ENCODE peak calls at places on chromosomes 13 and 19, in six cellular contexts. Z is H9, I is trophoblast cell, S is neuronal stem cell, L is mesenchymal stem cell, D is H1. W is an unnamed sample.
A peak's percentile ranks its signal among the peaks of the same experiment; 100 is the strongest.

GRCh38 chr13:101623469-101624209 is 171.2 kb downstream of the ITGBL1 start:
- DNase-seq in L (peak; percentile 40), S (no peak), D (no peak), Z (no peak), I (no peak), W (peak; percentile 24)

GRCh38 chr13:40974460-40975407 is 44.4 kb downstream of the ELF1 start:
- DNase-seq in D (no peak), Z (peak; percentile 35), S (peak; percentile 12), L (peak; percentile 68), I (no peak), W (peak; percentile 66)

GRCh38 chr19:10389863-10390262 is 9.5 kb upstream of the TYK2 start:
- DNase-seq in I (no peak), D (peak; percentile 66), Z (peak; percentile 68), L (no peak), S (no peak), W (no peak)

GRCh38 chr19:40510526-40511115 is 43.8 kb downstream of the SPTBN4 start:
- DNase-seq in S (no peak), D (no peak), I (no peak), L (no peak), Z (no peak), W (peak; percentile 13)

GRCh38 chr19:5297272-5297669 is 43.3 kb downstream of the PTPRS start:
- DNase-seq in S (no peak), L (no peak), D (no peak), I (no peak), Z (no peak), W (no peak)

GRCh38 chr13:27621366-27622101 is at the start of gene POLR1D:
- DNase-seq in L (peak; percentile 76), Z (peak; percentile 91), I (peak; percentile 93), D (peak; percentile 91), S (peak; percentile 67), W (peak; percentile 65)

GRCh38 chr19:18675779-18676178 is 7.7 kb upstream of the CRTC1 start:
- DNase-seq in I (no peak), L (no peak), D (peak; percentile 76), S (no peak), Z (peak; percentile 56), W (no peak)

GRCh38 chr13:111129465-111130110 is 14.5 kb downstream of the ARHGEF7 start:
- DNase-seq in Z (no peak), I (no peak), L (no peak), D (no peak), S (no peak), W (no peak)

GRCh38 chr19:1491114-1491848 is at the start of gene REEP6:
- DNase-seq in L (no peak), D (no peak), Z (no peak), S (no peak), I (no peak), W (no peak)

GRCh38 chr19:49672131-49672919 is 4.7 kb upstream of the PRMT1 start:
- DNase-seq in L (peak; percentile 79), I (peak; percentile 65), Z (peak; percentile 94), S (no peak), D (peak; percentile 95), W (peak; percentile 61)

GRCh38 chr19:15402411-15403150 is 16.2 kb downstream of the AKAP8L start:
- DNase-seq in L (no peak), S (no peak), I (no peak), D (no peak), Z (no peak), W (no peak)

GRCh38 chr13:76019421-76020044 is 383.4 kb downstream of the LMO7 start:
- DNase-seq in S (no peak), L (no peak), Z (peak; percentile 83), D (peak; percentile 78), I (peak; percentile 60), W (no peak)

GRCh38 chr13:79423801-79424642 is 18.0 kb upstream of the RBM26 start:
- DNase-seq in Z (no peak), I (peak; percentile 11), D (no peak), S (no peak), L (peak; percentile 65), W (peak; percentile 63)

GRCh38 chr13:65368832-65369231 is 1861.3 kb downstream of the PCDH9 start:
- DNase-seq in D (no peak), I (no peak), S (no peak), Z (no peak), L (no peak), W (no peak)

GRCh38 chr19:58439576-58440554 is at the start of gene ZNF132:
- DNase-seq in L (peak; percentile 99), S (peak; percentile 97), D (peak; percentile 78), Z (peak; percentile 74), I (peak; percentile 98), W (peak; percentile 100)
- H4K8ac ChIP-seq in L (peak within 1 kb of the TSS; percentile 99), S (no peak within 1 kb of the TSS), D (peak within 1 kb of the TSS; percentile 81), Z (no peak within 1 kb of the TSS), I (peak within 1 kb of the TSS; percentile 95), W (peak within 1 kb of the TSS; percentile 47)

GRCh38 chr13:50129923-50130685 is 114.9 kb downstream of the KCNRG start:
- DNase-seq in L (peak; percentile 64), I (no peak), S (peak; percentile 57), Z (peak; percentile 64), D (peak; percentile 77), W (no peak)
- H3K9ac ChIP-seq in L (peak overlapping the region; percentile 98), I (no peak overlapping the region), S (no peak overlapping the region), Z (no peak overlapping the region), D (no peak overlapping the region), W (peak overlapping the region; percentile 65)

DNA sequence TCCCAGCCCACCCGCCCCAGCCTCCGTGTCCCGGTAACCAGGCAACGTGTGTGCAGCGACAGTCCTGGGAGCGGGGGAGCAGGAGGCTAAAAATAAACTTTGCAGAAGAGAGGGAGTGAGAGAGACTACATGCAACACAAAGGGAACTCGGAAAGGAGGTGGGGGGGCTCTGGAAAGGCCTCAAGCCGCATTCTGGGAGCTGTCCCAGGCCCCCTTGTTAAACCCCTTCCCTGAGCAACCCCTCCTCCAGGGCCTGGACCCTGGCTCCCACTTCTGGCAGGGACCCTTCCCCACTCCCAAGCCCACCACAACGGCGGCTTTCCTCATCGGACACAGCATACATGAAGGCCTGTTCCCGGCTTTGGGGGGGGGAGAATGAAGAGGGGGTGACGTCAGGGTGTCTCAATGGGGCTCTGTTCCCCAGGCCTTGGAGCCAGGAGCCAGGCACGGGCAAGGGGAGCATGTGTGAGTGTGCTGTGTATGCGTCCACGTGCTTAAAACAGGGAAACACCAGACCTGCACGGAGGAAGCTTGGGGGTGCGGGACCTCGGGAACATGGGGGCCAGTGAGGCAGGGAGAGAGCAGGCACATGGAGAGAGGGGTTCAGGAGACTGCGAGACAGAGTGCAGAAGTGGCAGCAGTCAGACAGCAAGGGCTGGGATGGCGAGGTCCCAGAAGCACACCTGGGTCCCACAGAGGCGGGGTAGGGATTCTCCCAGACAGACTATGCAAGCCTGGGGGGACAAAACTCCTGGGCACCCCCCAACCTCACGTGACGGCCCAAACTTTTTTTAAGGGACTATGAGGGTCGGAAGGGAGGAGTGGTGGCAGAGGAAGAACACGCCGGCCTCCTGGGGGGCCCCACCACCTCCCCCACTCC is 2.3 kb downstream of the ERF start:
- DNase-seq in D (no peak), S (no peak), L (peak; percentile 81), Z (no peak), I (no peak), W (peak; percentile 68)
- H3K4ac ChIP-seq in D (peak overlapping the region; percentile 98), S (no peak overlapping the region), L (peak overlapping the region; percentile 91), Z (no peak overlapping the region), I (peak overlapping the region; percentile 73), W (peak overlapping the region; percentile 82)

GRCh38 chr19:38808741-38809140 is 4.0 kb downstream of the LGALS4 start:
- DNase-seq in S (no peak), Z (no peak), I (no peak), L (no peak), D (no peak), W (no peak)

GRCh38 chr19:38812841-38813320 is at the start of gene LGALS4:
- DNase-seq in I (no peak), Z (no peak), D (no peak), L (no peak), S (no peak), W (no peak)

GRCh38 chr19:38812004-38812840 is 523 bp downstream of the LGALS4 start:
- DNase-seq in L (no peak), D (no peak), I (no peak), Z (no peak), S (no peak), W (no peak)

GRCh38 chr19:38806371-38806770 is 6.4 kb downstream of the LGALS4 start:
- DNase-seq in Z (no peak), I (no peak), L (no peak), S (no peak), D (no peak), W (no peak)

GRCh38 chr19:38809592-38810252 is 3.0 kb downstream of the LGALS4 start:
- DNase-seq in D (no peak), I (no peak), Z (no peak), S (no peak), L (no peak), W (no peak)
- H4K8ac ChIP-seq in D (no peak overlapping the region), I (no peak overlapping the region), Z (no peak overlapping the region), S (no peak overlapping the region), L (no peak overlapping the region), W (no peak overlapping the region)

W was measured in IMR-90.